ENCODE peak calls at places on chromosome 17, in four cellular contexts. One of them, this sample, is unnamed.

GRCh38 chr17:45302649-45303173 is 14.1 kb downstream of the MAP3K14 start:
- DNase-seq in stimulated activated effector memory CD8-positive, alpha-beta T cell treated with anti-CD3 and anti-CD28 coated beads, Interleukin-12 subunit alpha, Interleukin-12 subunit beta, amount 100 ng/mL, for 72 hours: no peak
- DNase-seq in lung: no peak
- DNase-seq in AG09309: no peak
- DNase-seq in this sample: no peak

GRCh38 chr17:77365584-77366186 is 224.9 kb downstream of the SEC14L1 start:
- DNase-seq in stimulated activated effector memory CD8-positive, alpha-beta T cell treated with anti-CD3 and anti-CD28 coated beads, Interleukin-12 subunit alpha, Interleukin-12 subunit beta, amount 100 ng/mL, for 72 hours: no peak
- DNase-seq in lung: no peak
- DNase-seq in AG09309: no peak
- DNase-seq in this sample: no peak

GRCh38 chr17:7204828-7205461 is 14.7 kb downstream of the DLG4 start:
- DNase-seq in stimulated activated effector memory CD8-positive, alpha-beta T cell treated with anti-CD3 and anti-CD28 coated beads, Interleukin-12 subunit alpha, Interleukin-12 subunit beta, amount 100 ng/mL, for 72 hours: peak; percentile 82
- DNase-seq in lung: peak; percentile 83
- DNase-seq in AG09309: no peak
- DNase-seq in this sample: no peak

GRCh38 chr17:15882058-15882720 is 62.7 kb upstream of the ADORA2B start:
- DNase-seq in stimulated activated effector memory CD8-positive, alpha-beta T cell treated with anti-CD3 and anti-CD28 coated beads, Interleukin-12 subunit alpha, Interleukin-12 subunit beta, amount 100 ng/mL, for 72 hours: no peak
- DNase-seq in lung: no peak
- DNase-seq in AG09309: no peak
- DNase-seq in this sample: no peak

GRCh38 chr17:34311291-34311690 is 7.9 kb upstream of the CCL8 start:
- DNase-seq in stimulated activated effector memory CD8-positive, alpha-beta T cell treated with anti-CD3 and anti-CD28 coated beads, Interleukin-12 subunit alpha, Interleukin-12 subunit beta, amount 100 ng/mL, for 72 hours: no peak
- DNase-seq in lung: no peak
- DNase-seq in AG09309: no peak
- DNase-seq in this sample: no peak

GRCh38 chr17:64507418-64507766 is 615 bp downstream of the CEP95 start:
- DNase-seq in stimulated activated effector memory CD8-positive, alpha-beta T cell treated with anti-CD3 and anti-CD28 coated beads, Interleukin-12 subunit alpha, Interleukin-12 subunit beta, amount 100 ng/mL, for 72 hours: no peak
- DNase-seq in lung: no peak
- DNase-seq in AG09309: peak; percentile 43
- DNase-seq in this sample: no peak

GRCh38 chr17:7590743-7591142 is 849 bp upstream of the SOX15 start:
- DNase-seq in stimulated activated effector memory CD8-positive, alpha-beta T cell treated with anti-CD3 and anti-CD28 coated beads, Interleukin-12 subunit alpha, Interleukin-12 subunit beta, amount 100 ng/mL, for 72 hours: no peak
- DNase-seq in lung: no peak
- DNase-seq in AG09309: no peak
- DNase-seq in this sample: no peak

GRCh38 chr17:17376362-17376761 is 73.2 kb downstream of the NT5M start:
- DNase-seq in stimulated activated effector memory CD8-positive, alpha-beta T cell treated with anti-CD3 and anti-CD28 coated beads, Interleukin-12 subunit alpha, Interleukin-12 subunit beta, amount 100 ng/mL, for 72 hours: no peak
- DNase-seq in lung: peak; percentile 64
- DNase-seq in AG09309: no peak
- DNase-seq in this sample: no peak

GRCh38 chr17:47338026-47338425 is 14.3 kb downstream of the EFCAB13 start:
- DNase-seq in stimulated activated effector memory CD8-positive, alpha-beta T cell treated with anti-CD3 and anti-CD28 coated beads, Interleukin-12 subunit alpha, Interleukin-12 subunit beta, amount 100 ng/mL, for 72 hours: no peak
- DNase-seq in lung: no peak
- DNase-seq in AG09309: no peak
- DNase-seq in this sample: no peak

GRCh38 chr17:72117748-72118587 is 2.9 kb upstream of the SOX9 start:
- DNase-seq in stimulated activated effector memory CD8-positive, alpha-beta T cell treated with anti-CD3 and anti-CD28 coated beads, Interleukin-12 subunit alpha, Interleukin-12 subunit beta, amount 100 ng/mL, for 72 hours: no peak
- DNase-seq in lung: no peak
- DNase-seq in AG09309: no peak
- DNase-seq in this sample: no peak

GRCh38 chr17:48618366-48618896 is 3.3 kb upstream of the HOXB8 start:
- DNase-seq in stimulated activated effector memory CD8-positive, alpha-beta T cell treated with anti-CD3 and anti-CD28 coated beads, Interleukin-12 subunit alpha, Interleukin-12 subunit beta, amount 100 ng/mL, for 72 hours: peak; percentile 83
- DNase-seq in lung: peak; percentile 84
- DNase-seq in AG09309: peak; percentile 18
- DNase-seq in this sample: peak; percentile 49

GRCh38 chr17:42266918-42267766 is 9.0 kb downstream of the STAT5B start:
- DNase-seq in stimulated activated effector memory CD8-positive, alpha-beta T cell treated with anti-CD3 and anti-CD28 coated beads, Interleukin-12 subunit alpha, Interleukin-12 subunit beta, amount 100 ng/mL, for 72 hours: no peak
- DNase-seq in lung: no peak
- DNase-seq in AG09309: peak; percentile 78
- DNase-seq in this sample: no peak

GRCh38 chr17:71975998-71976649 is 144.7 kb upstream of the SOX9 start:
- DNase-seq in stimulated activated effector memory CD8-positive, alpha-beta T cell treated with anti-CD3 and anti-CD28 coated beads, Interleukin-12 subunit alpha, Interleukin-12 subunit beta, amount 100 ng/mL, for 72 hours: no peak
- DNase-seq in lung: peak; percentile 61
- DNase-seq in AG09309: peak; percentile 89
- DNase-seq in this sample: no peak

This sample was measured in CMK.